ENCODE peak calls at places on chromosome 15, in eight cellular contexts. R is sigmoid colon, P is breast epithelium, I is endothelial cell of umbilical vein, J is spleen, X is GM12891, N is GM12892, L is HCT116. M is an unnamed sample.

GRCh38 chr15:75451202-75451673 is 252 bp downstream of the SIN3A start:
- DNase-seq in J (peak), N (no peak), X (no peak), P (no peak), R (no peak), L (no peak), I (no peak), M (no peak)

GRCh38 chr15:46708226-46708625 is 1009.1 kb upstream of the SEMA6D start:
- DNase-seq in N (no peak), P (no peak), R (no peak), I (no peak), J (no peak), X (no peak), L (no peak), M (no peak)

GRCh38 chr15:39594056-39594763 is 13.3 kb downstream of the THBS1 start:
- DNase-seq in N (no peak), L (no peak), I (peak), X (no peak), J (no peak), R (no peak), P (no peak), M (no peak)

GRCh38 chr15:69021895-69022294 is 7.4 kb downstream of the NOX5 start:
- DNase-seq in N (no peak), X (no peak), J (no peak), I (no peak), P (no peak), R (no peak), L (no peak), M (no peak)

GRCh38 chr15:47820780-47821319 is 103.5 kb downstream of the SEMA6D start:
- DNase-seq in I (peak), N (no peak), X (no peak), L (no peak), J (no peak), R (no peak), P (no peak), M (no peak)

GRCh38 chr15:62782100-62782791 is 260.3 kb upstream of the TPM1 start:
- DNase-seq in X (peak), I (peak), L (peak), P (peak), N (no peak), R (peak), J (no peak), M (peak)

GRCh38 chr15:36908991-36909390 is 191.4 kb downstream of the MEIS2 start:
- DNase-seq in J (no peak), I (no peak), N (no peak), L (no peak), X (no peak), R (no peak), P (no peak), M (no peak)

GRCh38 chr15:29972051-29972450 is 110.7 kb upstream of the GOLGA8J start:
- DNase-seq in L (no peak), X (no peak), R (no peak), J (no peak), P (no peak), I (no peak), N (no peak), M (no peak)

GRCh38 chr15:89307791-89308190 is 26.8 kb downstream of the POLG start:
- DNase-seq in P (no peak), J (no peak), L (no peak), R (no peak), I (no peak), X (no peak), N (no peak), M (no peak)

GRCh38 chr15:74525946-74526345 is 15.1 kb upstream of the ARID3B start:
- DNase-seq in X (no peak), N (no peak), J (no peak), L (peak), I (peak), R (no peak), P (no peak), M (no peak)

GRCh38 chr15:31031471-31032064 is 40.1 kb upstream of the MTMR10 start:
- DNase-seq in J (no peak), L (no peak), I (peak), P (no peak), R (no peak), X (no peak), N (no peak), M (no peak)

GRCh38 chr15:47661661-47662180 is 55.6 kb upstream of the SEMA6D start:
- DNase-seq in N (no peak), L (no peak), R (no peak), P (no peak), X (no peak), I (no peak), J (no peak), M (no peak)

GRCh38 chr15:75840659-75841058 is 2.6 kb upstream of the UBE2Q2 start:
- DNase-seq in I (peak), N (no peak), R (no peak), X (no peak), L (no peak), P (no peak), J (no peak), M (no peak)

GRCh38 chr15:68638953-68639500 is 60.2 kb downstream of the CORO2B start:
- DNase-seq in R (peak), P (no peak), X (no peak), N (no peak), L (no peak), J (peak), I (no peak), M (no peak)

GRCh38 chr15:23441204-23441603 is 5.8 kb downstream of the GOLGA6L2 start:
- DNase-seq in I (no peak), X (no peak), P (no peak), J (no peak), L (no peak), R (no peak), N (no peak), M (no peak)

GRCh38 chr15:36887214-36888017 is 212.9 kb downstream of the MEIS2 start:
- DNase-seq in R (no peak), P (no peak), J (no peak), X (no peak), I (no peak), N (no peak), L (no peak), M (no peak)

GRCh38 chr15:40847225-40847961 is 3.5 kb downstream of the SPINT1 start:
- DNase-seq in N (no peak), I (no peak), X (peak), P (peak), R (no peak), L (no peak), J (peak), M (peak)

GRCh38 chr15:85424154-85424553 is 43.8 kb downstream of the AKAP13 start:
- DNase-seq in I (no peak), L (no peak), X (no peak), N (no peak), R (no peak), J (no peak), P (no peak), M (no peak)

GRCh38 chr15:31274496-31275330 is 51.9 kb upstream of the KLF13 start:
- DNase-seq in R (peak), I (no peak), N (no peak), X (no peak), J (peak), P (peak), L (no peak), M (peak)

GRCh38 chr15:99931703-99932603 is 198.7 kb upstream of the LYSMD4 start:
- DNase-seq in I (no peak), R (no peak), X (no peak), N (no peak), L (no peak), J (no peak), P (no peak), M (no peak)

GRCh38 chr15:33243869-33244268 is 49.4 kb upstream of the FMN1 start:
- DNase-seq in L (no peak), I (peak), X (no peak), R (no peak), J (no peak), P (no peak), N (no peak), M (no peak)

GRCh38 chr15:34994925-34995324 is 6.8 kb upstream of the ZNF770 start:
- DNase-seq in I (no peak), R (no peak), X (no peak), J (no peak), L (no peak), P (no peak), N (no peak), M (no peak)

GRCh38 chr15:48096813-48097212 is 24.0 kb upstream of the SLC24A5 start:
- DNase-seq in I (no peak), P (no peak), N (no peak), R (no peak), J (no peak), L (no peak), X (no peak), M (no peak)

GRCh38 chr15:81001180-81002003 is 669 bp downstream of the TLNRD1 start:
- DNase-seq in P (peak), N (peak), J (peak), X (no peak), L (no peak), I (peak), R (peak), M (peak)

GRCh38 chr15:51907136-51907862 is 64.3 kb downstream of the LEO1 start:
- DNase-seq in I (no peak), X (no peak), P (no peak), N (no peak), J (no peak), L (peak), R (no peak), M (peak)
- TF ChIP-seq POLR2AphosphoS5 in I (no peak), X (no peak), P (no peak), N (no peak), J (no peak), L (peak), R (no peak), M (peak)

DNA sequence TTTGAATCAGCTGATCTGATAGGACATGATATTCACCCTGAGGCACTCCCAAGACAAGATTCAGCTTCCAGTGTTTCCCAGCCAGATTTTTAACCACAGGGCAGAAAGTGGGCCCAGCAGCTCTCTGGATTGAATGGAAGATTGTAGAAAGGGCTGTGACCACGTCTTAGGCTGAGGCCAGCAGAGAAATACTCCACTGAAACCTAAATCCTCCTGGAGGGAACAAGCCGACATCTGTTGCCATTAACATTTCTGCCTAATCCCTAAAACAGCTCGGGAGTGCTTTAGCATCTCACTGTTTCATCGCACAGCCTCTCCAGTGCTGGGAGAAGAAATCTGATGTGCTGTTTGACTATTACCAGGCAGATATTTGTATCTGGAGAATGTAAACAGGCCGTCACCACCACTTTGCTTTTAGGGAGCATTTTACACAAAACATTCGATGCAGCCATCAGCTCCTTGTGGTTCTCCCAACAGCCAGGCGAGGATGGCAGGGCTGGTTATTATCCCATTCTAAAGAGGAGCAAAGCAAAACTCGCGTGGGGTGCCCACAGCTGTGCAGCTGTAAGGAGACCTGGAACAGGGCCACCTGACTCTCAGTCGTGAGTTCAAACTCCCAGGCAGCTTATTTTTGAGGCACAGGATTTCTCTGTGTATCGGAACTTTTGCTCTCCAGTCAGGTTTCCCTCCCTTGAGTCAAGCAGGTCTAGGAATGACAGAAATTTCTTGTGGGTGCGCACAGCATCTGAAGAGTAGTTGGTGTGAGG is 117.4 kb downstream of the LIPC start:
- DNase-seq in P (no peak), N (no peak), J (no peak), L (no peak), I (no peak), R (no peak), X (no peak), M (peak)
- TF ChIP-seq POLR2AphosphoS5 in P (no peak), N (no peak), J (no peak), L (no peak), I (no peak), R (peak), X (no peak), M (peak)

DNA sequence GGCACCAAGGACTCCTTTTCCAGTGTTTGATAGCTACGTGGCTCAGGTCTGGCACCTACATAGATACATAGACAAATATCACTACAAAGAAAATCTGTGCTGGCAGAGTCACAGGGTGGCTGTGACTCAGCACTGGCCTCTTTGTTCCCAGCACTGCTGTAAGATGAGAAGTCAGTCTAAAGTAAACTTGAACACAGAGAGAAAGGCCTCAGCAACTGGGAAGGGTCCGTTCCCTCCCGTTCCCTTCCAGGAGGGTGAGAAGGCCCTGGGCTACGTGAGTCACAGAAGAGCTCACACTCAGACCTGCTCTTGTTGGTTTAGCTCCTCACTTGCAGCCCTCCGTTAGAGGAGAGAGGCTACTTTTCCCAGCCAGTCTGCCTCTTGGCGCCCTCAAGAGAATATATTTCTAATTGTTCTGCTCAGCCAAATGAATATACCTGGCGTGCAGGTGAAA is 23.1 kb downstream of the ANXA2 start:
- DNase-seq in X (no peak), I (peak), N (no peak), J (no peak), P (peak), R (peak), L (peak), M (peak)
- TF ChIP-seq POLR2AphosphoS5 in X (no peak), I (peak), N (no peak), J (no peak), P (peak), R (peak), L (peak), M (peak)

GRCh38 chr15:26739791-26740190 is 33.1 kb downstream of the GABRB3 start:
- DNase-seq in R (no peak), X (no peak), I (no peak), P (no peak), J (no peak), N (no peak), L (no peak), M (no peak)

GRCh38 chr15:26738996-26739395 is 33.9 kb downstream of the GABRB3 start:
- DNase-seq in J (no peak), L (no peak), P (no peak), R (no peak), X (no peak), N (no peak), I (no peak), M (no peak)

DNA sequence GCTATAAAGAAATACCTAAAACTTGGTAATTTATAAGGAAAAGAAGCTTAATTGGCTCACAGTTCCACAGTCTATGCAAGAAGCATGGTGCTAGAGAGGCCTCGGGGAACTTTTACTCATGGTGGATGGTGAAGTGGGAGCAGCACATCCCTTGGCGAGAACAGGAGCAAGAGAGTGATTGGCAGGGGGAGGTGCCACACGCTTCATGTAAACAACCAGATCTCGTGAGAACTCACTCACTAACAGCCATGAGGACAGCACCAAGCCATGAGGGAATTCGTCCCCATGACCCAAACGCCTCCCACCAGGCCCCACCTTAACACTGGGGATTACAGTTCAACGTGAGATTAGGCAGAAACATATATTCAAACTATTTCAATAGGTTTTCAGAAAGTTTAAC is 28.0 kb downstream of the GABRB3 start:
- DNase-seq in X (no peak), I (no peak), P (no peak), L (no peak), N (no peak), R (no peak), J (no peak), M (no peak)
- TF ChIP-seq POLR2AphosphoS5 in X (no peak), I (no peak), P (no peak), L (no peak), N (no peak), R (no peak), J (no peak), M (no peak)

DNA sequence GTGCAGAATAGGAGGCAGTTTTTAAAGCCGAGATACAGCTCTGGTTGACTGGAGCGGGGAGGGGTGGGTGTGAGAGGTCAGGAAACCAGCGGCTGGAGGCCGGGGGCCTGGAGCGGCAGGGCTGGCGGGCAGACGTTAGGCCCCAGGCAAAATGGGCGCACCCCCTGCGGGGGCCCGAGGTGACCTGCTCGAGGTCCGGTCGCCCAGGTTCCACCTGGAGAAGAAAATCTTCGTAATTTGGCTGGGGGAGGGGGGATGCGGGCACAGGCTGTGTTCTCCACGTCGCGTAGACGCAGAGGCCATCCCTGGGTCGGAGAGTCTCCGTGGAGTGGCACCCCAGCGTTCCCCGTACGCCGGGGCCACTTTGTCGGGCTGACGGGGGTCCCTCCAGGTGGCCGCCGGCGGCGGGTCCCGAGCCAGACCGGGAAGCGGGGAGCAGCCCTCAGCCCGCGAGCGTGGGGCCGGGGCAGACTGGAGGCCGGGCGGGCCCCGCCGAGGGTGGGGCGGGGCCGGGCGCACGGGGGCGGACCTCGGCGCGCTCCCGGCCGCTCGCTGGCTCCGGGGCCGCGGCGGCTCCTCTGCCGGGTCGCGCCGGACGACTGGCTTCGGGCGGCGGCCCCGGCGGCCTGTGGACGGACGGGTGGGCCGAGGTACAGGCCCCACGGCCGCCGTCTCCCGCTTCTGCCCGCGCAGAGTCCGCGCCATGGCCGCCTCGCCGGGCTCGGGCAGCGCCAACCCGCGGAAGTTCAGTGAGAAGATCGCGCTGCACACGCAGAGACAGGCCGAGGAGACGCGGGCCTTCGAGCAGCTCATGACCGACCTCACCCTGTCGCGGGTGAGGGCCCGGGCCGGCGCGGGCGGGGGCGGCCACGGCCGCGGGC is at the start of gene CRTC3:
- DNase-seq in R (peak), J (peak), P (peak), L (no peak), X (peak), N (peak), I (peak), M (peak)
- TF ChIP-seq POLR2AphosphoS5 in R (peak), J (peak), P (no peak), L (peak), X (no peak), N (no peak), I (peak), M (no peak)

GRCh38 chr15:66996099-66996498 is 69.3 kb upstream of the SMAD3 start:
- DNase-seq in N (no peak), J (no peak), L (no peak), R (no peak), P (no peak), X (no peak), I (no peak), M (no peak)
- TF ChIP-seq POLR2AphosphoS5 in N (no peak), J (no peak), L (no peak), R (no peak), P (no peak), X (no peak), I (no peak), M (no peak)

GRCh38 chr15:82533801-82534200 is 6.5 kb downstream of the RPS17 start:
- DNase-seq in P (no peak), X (no peak), I (no peak), J (no peak), L (no peak), N (no peak), R (no peak), M (no peak)
- TF ChIP-seq POLR2AphosphoS5 in P (no peak), X (no peak), I (no peak), J (no peak), L (no peak), N (no peak), R (no peak), M (no peak)